ENCODE peak calls at places on chromosomes 4 and X, in nine cellular contexts. One of them, this sample, is unnamed.

GRCh38 chrX:40156472-40157227 is 58.9 kb upstream of the BCOR start:
- DNase-seq in nephron progenitor cell: peak; percentile 54
- DNase-seq in WERI-Rb-1: peak; percentile 65
- DNase-seq in ovary: peak; percentile 29
- DNase-seq in RWPE1: no peak
- DNase-seq in tibial artery: no peak
- DNase-seq in uterus: no peak
- DNase-seq in cardiac fibroblast: no peak
- DNase-seq in A549: no peak
- DNase-seq in this sample: no peak

GRCh38 chr4:103091601-103092223 is 7.9 kb downstream of the BDH2 start:
- DNase-seq in nephron progenitor cell: peak; percentile 15
- DNase-seq in A549: peak; percentile 66
- DNase-seq in tibial artery: no peak
- DNase-seq in cardiac fibroblast: peak; percentile 85
- DNase-seq in RWPE1: no peak
- DNase-seq in ovary: peak; percentile 25
- DNase-seq in uterus: no peak
- DNase-seq in WERI-Rb-1: peak; percentile 49
- DNase-seq in this sample: peak; percentile 75

GRCh38 chr4:146545102-146545501 is 23.4 kb upstream of the SLC10A7 start:
- DNase-seq in A549: peak; percentile 33
- DNase-seq in uterus: no peak
- DNase-seq in cardiac fibroblast: peak; percentile 16
- DNase-seq in WERI-Rb-1: peak; percentile 30
- DNase-seq in tibial artery: no peak
- DNase-seq in RWPE1: no peak
- DNase-seq in ovary: no peak
- DNase-seq in nephron progenitor cell: no peak
- DNase-seq in this sample: peak; percentile 56

GRCh38 chr4:109735566-109736454 is 5.9 kb upstream of the PLA2G12A start:
- DNase-seq in cardiac fibroblast: peak; percentile 46
- DNase-seq in ovary: no peak
- DNase-seq in RWPE1: no peak
- DNase-seq in A549: no peak
- DNase-seq in tibial artery: no peak
- DNase-seq in WERI-Rb-1: peak; percentile 20
- DNase-seq in nephron progenitor cell: no peak
- DNase-seq in uterus: no peak
- DNase-seq in this sample: no peak

GRCh38 chr4:158652920-158653319 is 18.8 kb downstream of the C4orf46 start:
- DNase-seq in uterus: no peak
- DNase-seq in A549: no peak
- DNase-seq in nephron progenitor cell: no peak
- DNase-seq in RWPE1: no peak
- DNase-seq in WERI-Rb-1: no peak
- DNase-seq in cardiac fibroblast: no peak
- DNase-seq in tibial artery: no peak
- DNase-seq in ovary: no peak
- DNase-seq in this sample: no peak

GRCh38 chr4:30920043-30920442 is 199.9 kb downstream of the PCDH7 start:
- DNase-seq in uterus: no peak
- DNase-seq in tibial artery: no peak
- DNase-seq in A549: peak; percentile 0
- DNase-seq in RWPE1: no peak
- DNase-seq in ovary: no peak
- DNase-seq in cardiac fibroblast: no peak
- DNase-seq in nephron progenitor cell: peak; percentile 10
- DNase-seq in WERI-Rb-1: no peak
- DNase-seq in this sample: no peak

GRCh38 chr4:41120297-41121217 is 93.8 kb downstream of the APBB2 start:
- DNase-seq in RWPE1: peak; percentile 41
- DNase-seq in WERI-Rb-1: no peak
- DNase-seq in A549: no peak
- DNase-seq in cardiac fibroblast: peak; percentile 93
- DNase-seq in uterus: peak; percentile 79
- DNase-seq in nephron progenitor cell: no peak
- DNase-seq in ovary: peak; percentile 87
- DNase-seq in tibial artery: peak; percentile 72
- DNase-seq in this sample: peak; percentile 53

GRCh38 chrX:26918633-26919032 is 544.5 kb downstream of the PPP4R3C start:
- DNase-seq in RWPE1: no peak
- DNase-seq in ovary: no peak
- DNase-seq in uterus: no peak
- DNase-seq in cardiac fibroblast: peak; percentile 30
- DNase-seq in WERI-Rb-1: peak; percentile 40
- DNase-seq in A549: peak; percentile 13
- DNase-seq in nephron progenitor cell: peak; percentile 8
- DNase-seq in tibial artery: no peak
- DNase-seq in this sample: peak; percentile 39

GRCh38 chrX:64571011-64571410 is 175.8 kb upstream of the MTMR8 start:
- DNase-seq in uterus: no peak
- DNase-seq in nephron progenitor cell: no peak
- DNase-seq in WERI-Rb-1: no peak
- DNase-seq in ovary: no peak
- DNase-seq in RWPE1: no peak
- DNase-seq in tibial artery: no peak
- DNase-seq in A549: no peak
- DNase-seq in cardiac fibroblast: no peak
- DNase-seq in this sample: no peak

GRCh38 chrX:64570204-64570603 is 175.0 kb upstream of the MTMR8 start:
- DNase-seq in A549: no peak
- DNase-seq in WERI-Rb-1: no peak
- DNase-seq in uterus: no peak
- DNase-seq in ovary: no peak
- DNase-seq in RWPE1: no peak
- DNase-seq in cardiac fibroblast: no peak
- DNase-seq in tibial artery: no peak
- DNase-seq in nephron progenitor cell: no peak
- DNase-seq in this sample: peak; percentile 0
- TF ChIP-seq CTCF in A549: no peak
- TF ChIP-seq CTCF in WERI-Rb-1: no peak
- TF ChIP-seq CTCF in uterus: no peak
- TF ChIP-seq CTCF in ovary: no peak
- TF ChIP-seq CTCF in RWPE1: no peak
- TF ChIP-seq CTCF in cardiac fibroblast: peak; percentile 4
- TF ChIP-seq CTCF in tibial artery: no peak
- TF ChIP-seq CTCF in nephron progenitor cell: no peak
- TF ChIP-seq CTCF in this sample: no peak

DNA sequence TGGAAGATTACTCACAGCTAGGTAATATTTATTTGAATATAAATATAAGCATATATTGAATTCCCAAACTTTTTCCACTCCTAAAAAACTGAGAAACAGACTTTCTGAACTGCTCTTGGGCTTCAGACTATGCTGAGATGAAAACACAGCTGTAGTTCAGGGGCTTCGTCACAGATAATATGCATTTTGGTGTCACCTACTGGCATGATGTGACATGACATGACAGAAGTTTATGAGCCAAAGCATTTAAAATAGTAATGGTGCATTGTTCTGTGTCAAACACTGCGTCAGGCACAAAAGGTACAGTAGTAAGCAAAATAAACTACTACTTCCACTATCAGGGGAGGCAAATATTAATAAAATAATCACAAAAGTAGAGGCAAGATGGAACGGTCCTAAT is 171.3 kb downstream of the BTC start:
- DNase-seq in ovary: no peak
- DNase-seq in tibial artery: no peak
- DNase-seq in WERI-Rb-1: peak; percentile 29
- DNase-seq in nephron progenitor cell: peak; percentile 2
- DNase-seq in RWPE1: no peak
- DNase-seq in A549: peak; percentile 88
- DNase-seq in uterus: no peak
- DNase-seq in cardiac fibroblast: peak; percentile 64
- DNase-seq in this sample: peak; percentile 60
- TF ChIP-seq CTCF in ovary: no peak
- TF ChIP-seq CTCF in tibial artery: no peak
- TF ChIP-seq CTCF in WERI-Rb-1: peak; percentile 62
- TF ChIP-seq CTCF in nephron progenitor cell: peak; percentile 35
- TF ChIP-seq CTCF in RWPE1: peak; percentile 36
- TF ChIP-seq CTCF in A549: peak; percentile 72
- TF ChIP-seq CTCF in uterus: no peak
- TF ChIP-seq CTCF in cardiac fibroblast: peak; percentile 49
- TF ChIP-seq CTCF in this sample: peak; percentile 49

GRCh38 chr4:127783971-127784519 is 1.9 kb downstream of the HSPA4L start:
- DNase-seq in cardiac fibroblast: no peak
- DNase-seq in tibial artery: no peak
- DNase-seq in ovary: no peak
- DNase-seq in uterus: no peak
- DNase-seq in nephron progenitor cell: no peak
- DNase-seq in A549: no peak
- DNase-seq in WERI-Rb-1: no peak
- DNase-seq in RWPE1: peak; percentile 5
- DNase-seq in this sample: peak; percentile 41

GRCh38 chr4:127783026-127783769 is 1.1 kb downstream of the HSPA4L start:
- DNase-seq in A549: peak; percentile 64
- DNase-seq in cardiac fibroblast: peak; percentile 67
- DNase-seq in tibial artery: peak; percentile 70
- DNase-seq in WERI-Rb-1: peak; percentile 69
- DNase-seq in RWPE1: peak; percentile 91
- DNase-seq in nephron progenitor cell: peak; percentile 40
- DNase-seq in ovary: peak; percentile 81
- DNase-seq in uterus: peak; percentile 62
- DNase-seq in this sample: peak; percentile 100

GRCh38 chr4:127793528-127793927 is 11.4 kb downstream of the HSPA4L start:
- DNase-seq in A549: no peak
- DNase-seq in tibial artery: no peak
- DNase-seq in WERI-Rb-1: no peak
- DNase-seq in cardiac fibroblast: no peak
- DNase-seq in ovary: no peak
- DNase-seq in nephron progenitor cell: no peak
- DNase-seq in uterus: no peak
- DNase-seq in RWPE1: no peak
- DNase-seq in this sample: no peak

DNA sequence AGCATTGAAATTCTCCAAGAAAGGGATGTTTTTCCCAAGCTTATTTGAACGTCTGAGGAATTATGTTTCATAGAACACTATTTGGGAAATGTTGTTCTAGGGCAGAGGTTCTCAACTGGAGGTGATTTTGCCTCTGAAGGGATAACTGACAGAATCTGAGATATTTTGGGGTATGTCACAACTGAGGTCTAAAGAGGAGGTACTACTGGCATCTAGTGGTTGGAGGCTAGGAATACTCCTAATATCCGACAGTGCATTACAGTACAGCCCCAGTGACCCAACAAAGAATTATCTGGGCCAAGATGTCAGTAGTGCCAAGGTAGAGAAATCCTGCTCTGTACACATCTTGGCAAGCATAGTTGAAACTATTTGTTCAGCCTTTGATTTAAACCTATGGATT is 6.4 kb downstream of the HSPA4L start:
- DNase-seq in nephron progenitor cell: no peak
- DNase-seq in WERI-Rb-1: no peak
- DNase-seq in uterus: no peak
- DNase-seq in cardiac fibroblast: no peak
- DNase-seq in tibial artery: no peak
- DNase-seq in RWPE1: peak; percentile 12
- DNase-seq in A549: peak; percentile 14
- DNase-seq in ovary: no peak
- DNase-seq in this sample: peak; percentile 18
- TF ChIP-seq CTCF in nephron progenitor cell: peak; percentile 16
- TF ChIP-seq CTCF in WERI-Rb-1: peak; percentile 55
- TF ChIP-seq CTCF in uterus: no peak
- TF ChIP-seq CTCF in cardiac fibroblast: peak; percentile 16
- TF ChIP-seq CTCF in tibial artery: no peak
- TF ChIP-seq CTCF in RWPE1: peak; percentile 21
- TF ChIP-seq CTCF in A549: no peak
- TF ChIP-seq CTCF in ovary: no peak
- TF ChIP-seq CTCF in this sample: peak; percentile 36

DNA sequence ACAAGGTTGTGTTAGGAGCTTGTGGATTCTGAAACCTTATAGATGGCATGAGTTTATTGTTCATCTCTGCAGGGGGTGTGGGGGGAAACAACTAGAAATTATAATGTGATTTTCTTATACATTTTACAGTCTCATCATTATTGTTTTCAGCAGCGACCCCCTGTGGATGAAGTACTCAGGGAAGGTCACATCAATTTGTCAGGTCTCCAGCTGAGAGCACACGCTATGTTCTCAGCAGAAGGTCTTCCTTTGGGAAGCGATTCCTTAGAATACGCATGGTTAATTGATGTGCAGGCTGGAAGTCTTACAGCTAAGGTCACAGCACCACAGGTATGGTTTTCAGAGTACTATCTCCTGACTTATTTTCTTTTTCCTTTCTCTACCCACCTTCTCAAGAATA is 72.2 kb downstream of the BLTP1 start:
- DNase-seq in WERI-Rb-1: peak; percentile 12
- DNase-seq in ovary: no peak
- DNase-seq in RWPE1: peak; percentile 2
- DNase-seq in A549: peak; percentile 14
- DNase-seq in uterus: no peak
- DNase-seq in cardiac fibroblast: peak; percentile 12
- DNase-seq in nephron progenitor cell: peak; percentile 6
- DNase-seq in tibial artery: no peak
- DNase-seq in this sample: peak; percentile 11
- TF ChIP-seq CTCF in WERI-Rb-1: peak; percentile 27
- TF ChIP-seq CTCF in ovary: no peak
- TF ChIP-seq CTCF in RWPE1: no peak
- TF ChIP-seq CTCF in A549: no peak
- TF ChIP-seq CTCF in uterus: no peak
- TF ChIP-seq CTCF in cardiac fibroblast: peak; percentile 35
- TF ChIP-seq CTCF in nephron progenitor cell: peak; percentile 32
- TF ChIP-seq CTCF in tibial artery: no peak
- TF ChIP-seq CTCF in this sample: peak; percentile 7

GRCh38 chrX:41734530-41734929 is 10.5 kb downstream of the GPR82 start:
- DNase-seq in WERI-Rb-1: no peak
- DNase-seq in uterus: no peak
- DNase-seq in tibial artery: no peak
- DNase-seq in RWPE1: peak; percentile 1
- DNase-seq in A549: peak; percentile 30
- DNase-seq in cardiac fibroblast: peak; percentile 35
- DNase-seq in nephron progenitor cell: no peak
- DNase-seq in ovary: no peak
- DNase-seq in this sample: peak; percentile 3
- TF ChIP-seq CTCF in WERI-Rb-1: peak; percentile 50
- TF ChIP-seq CTCF in uterus: peak; percentile 16
- TF ChIP-seq CTCF in tibial artery: peak; percentile 41
- TF ChIP-seq CTCF in RWPE1: peak; percentile 31
- TF ChIP-seq CTCF in A549: peak; percentile 50
- TF ChIP-seq CTCF in cardiac fibroblast: peak; percentile 51
- TF ChIP-seq CTCF in nephron progenitor cell: peak; percentile 19
- TF ChIP-seq CTCF in ovary: no peak
- TF ChIP-seq CTCF in this sample: peak; percentile 40

This sample was measured in epithelial cell of esophagus.